ENCODE peak calls at places on chromosomes 16 and 17, in four cellular contexts. N is lower leg skin, R is uterus, F is IMR-90. S is an unnamed sample.
A peak's percentile ranks its signal among the peaks of the same experiment; 100 is the strongest.

GRCh38 chr17:16148596-16148995 is 66.7 kb downstream of the NCOR1 start:
- DNase-seq in N (no peak), R (no peak), F (no peak), S (no peak)

GRCh38 chr17:83125515-83126274 is 46.3 kb downstream of the METRNL start:
- DNase-seq in F (no peak), N (peak; percentile 82), R (no peak), S (no peak)

GRCh38 chr17:15996322-15996721 is 3.2 kb downstream of the ZSWIM7 start:
- DNase-seq in F (no peak), N (no peak), R (no peak), S (no peak)

GRCh38 chr16:87824991-87825841 is 44.1 kb downstream of the SLC7A5 start:
- DNase-seq in F (no peak), R (no peak), N (no peak), S (no peak)

GRCh38 chr17:47676199-47676472 is 17.8 kb upstream of the TBKBP1 start:
- DNase-seq in N (no peak), R (no peak), F (no peak), S (no peak)

GRCh38 chr16:66315210-66315825 is 51.2 kb upstream of the CDH5 start:
- DNase-seq in R (peak; percentile 58), F (peak; percentile 70), N (peak; percentile 71), S (peak; percentile 89)

GRCh38 chr17:75504347-75505151 is 10.8 kb downstream of the CASKIN2 start:
- DNase-seq in N (no peak), R (no peak), F (no peak), S (peak; percentile 81)

GRCh38 chr17:35242158-35242804 is 591 bp upstream of the SLFN5 start:
- DNase-seq in F (peak; percentile 32), N (peak; percentile 55), R (peak; percentile 61), S (no peak)

GRCh38 chr16:15434425-15435215 is at the start of gene BMERB1:
- DNase-seq in F (peak; percentile 71), R (peak; percentile 74), N (no peak), S (peak; percentile 64)
- TF ChIP-seq POLR2A in F (peak; percentile 59), R (peak; percentile 54), N (no peak), S (peak; percentile 71)

DNA sequence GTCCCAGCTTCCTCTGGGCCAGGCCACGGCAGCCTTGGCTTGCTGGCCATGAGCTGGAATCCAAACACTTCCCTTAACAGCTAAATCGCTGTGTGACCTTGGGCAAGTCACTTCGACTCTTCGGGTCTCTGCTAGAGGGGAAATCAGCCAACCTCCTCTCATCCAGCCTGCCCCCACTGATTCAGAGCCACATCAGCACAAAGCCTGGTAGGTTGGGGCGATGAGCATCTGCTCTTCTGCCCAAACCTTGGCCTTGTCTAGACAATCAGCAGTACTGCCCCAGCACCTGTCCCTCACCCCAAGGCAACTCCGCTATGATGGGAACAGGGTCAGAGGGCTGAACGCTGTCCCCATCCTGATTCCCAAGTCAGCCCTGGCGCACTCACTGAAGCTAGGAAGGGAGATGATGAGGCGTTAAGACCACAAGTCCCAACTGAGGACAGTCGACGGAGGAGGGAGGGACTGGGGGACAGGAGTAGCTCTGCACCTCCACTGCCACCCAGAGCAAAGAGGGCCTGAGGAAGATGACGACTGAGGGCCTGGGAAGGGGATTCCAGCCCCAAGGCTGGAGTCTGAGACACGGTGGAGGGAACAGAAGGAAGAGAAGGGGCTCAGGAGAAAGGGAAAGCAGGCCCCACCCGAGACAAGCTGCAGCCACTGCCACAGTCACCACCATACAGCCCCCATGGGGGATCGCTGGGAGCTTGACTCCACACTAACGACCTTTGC is 1.3 kb downstream of the CLUH start:
- DNase-seq in N (no peak), R (no peak), F (no peak), S (no peak)
- TF ChIP-seq POLR2A in N (no peak), R (no peak), F (no peak), S (no peak)

GRCh38 chr16:30775381-30776099 is 11.5 kb downstream of the ZNF629 start:
- DNase-seq in F (peak; percentile 76), N (peak; percentile 77), R (peak; percentile 79), S (no peak)
- TF ChIP-seq POLR2A in F (no peak), N (no peak), R (no peak), S (peak; percentile 5)

GRCh38 chr16:3401719-3402397 is 843 bp downstream of the ZNF174 start:
- DNase-seq in R (no peak), F (peak; percentile 18), N (no peak), S (no peak)

GRCh38 chr16:3400446-3400778 is 392 bp downstream of the ZSCAN32 start:
- DNase-seq in F (no peak), R (no peak), N (no peak), S (no peak)

GRCh38 chr16:3400779-3401688 is at the start of the genes ZNF174 and ZSCAN32:
- DNase-seq in N (peak; percentile 99), F (peak; percentile 99), R (peak; percentile 99), S (peak; percentile 96)
- TF ChIP-seq POLR2A in N (peak; percentile 12), F (peak; percentile 74), R (no peak), S (peak; percentile 84)

GRCh38 chr17:27207073-27207511 is 86.8 kb upstream of the WSB1 start:
- DNase-seq in F (peak; percentile 71), N (no peak), R (no peak), S (peak; percentile 42)
- TF ChIP-seq POLR2A in F (no peak), N (no peak), R (no peak), S (no peak)

GRCh38 chr16:31486036-31486435 is 3.1 kb downstream of the SLC5A2 start:
- DNase-seq in N (no peak), R (no peak), F (no peak), S (no peak)

GRCh38 chr16:31488630-31489564 is 6.0 kb downstream of the SLC5A2 start:
- DNase-seq in F (no peak), N (no peak), R (no peak), S (no peak)

GRCh38 chr16:31489616-31490584 is 7.0 kb downstream of the SLC5A2 start:
- DNase-seq in N (no peak), F (no peak), R (no peak), S (no peak)

GRCh38 chr16:31487076-31487719 is 4.3 kb downstream of the SLC5A2 start:
- DNase-seq in F (no peak), N (no peak), R (no peak), S (no peak)

GRCh38 chr16:31487720-31488629 is 5.1 kb downstream of the SLC5A2 start:
- DNase-seq in R (no peak), N (peak; percentile 31), F (peak; percentile 28), S (no peak)
- TF ChIP-seq POLR2A in R (no peak), N (no peak), F (no peak), S (no peak)

S was measured in H54.